ENCODE peak calls at places on chromosomes 16 and 17, in seven cellular contexts. M is cardiac muscle cell; G is activated naive CD4-positive, alpha-beta T cell treated with anti-CD3 and anti-CD28 coated beads, Interleukin-2, amount 10 ng/mL, durations not matched to agents 7 days and 5 days; S is ELF-1; D is NCI-H510A treated with DMSO at 0.1 percent for 48 hours; A is Calu3; J is hippocampal formation. U is an unnamed sample.

GRCh38 chr16:75754126-75754525 is 27.8 kb upstream of the CPHXL start:
- DNase-seq in A (peak), S (no peak), D (no peak), J (no peak), G (no peak), M (no peak), U (no peak)

GRCh38 chr16:80433617-80434016 is 107.2 kb upstream of the DYNLRB2 start:
- DNase-seq in G (no peak), S (no peak), J (no peak), M (no peak), A (no peak), D (no peak), U (no peak)

GRCh38 chr16:17056666-17057065 is 414.1 kb downstream of the XYLT1 start:
- DNase-seq in G (no peak), M (no peak), D (no peak), S (no peak), A (no peak), J (no peak), U (no peak)

GRCh38 chr17:47276868-47277267 is 23.2 kb downstream of the ITGB3 start:
- DNase-seq in G (no peak), M (peak), A (peak), S (peak), D (peak), J (no peak), U (peak)

GRCh38 chr16:9236319-9236718 is 144.9 kb downstream of the HAPSTR1 start:
- DNase-seq in J (no peak), M (no peak), D (no peak), A (no peak), S (no peak), G (no peak), U (no peak)

GRCh38 chr16:86834451-86835035 is 256.2 kb downstream of the FOXL1 start:
- DNase-seq in S (peak), J (no peak), D (no peak), A (peak), M (peak), G (no peak), U (no peak)

GRCh38 chr17:82353484-82353883 is 5.6 kb upstream of the TEX19 start:
- DNase-seq in G (no peak), M (no peak), J (no peak), S (no peak), A (no peak), D (no peak), U (no peak)

GRCh38 chr17:30992551-30992950 is 21.7 kb downstream of the RNF135 start:
- DNase-seq in J (no peak), G (no peak), A (no peak), D (no peak), S (no peak), M (no peak), U (no peak)

GRCh38 chr17:17028878-17029535 is 13.2 kb upstream of the MPRIP start:
- DNase-seq in A (no peak), D (no peak), J (no peak), S (peak), M (no peak), G (no peak), U (no peak)

GRCh38 chr17:7440823-7441174 is 1.5 kb downstream of the FGF11 start:
- DNase-seq in S (peak), M (no peak), J (no peak), D (no peak), A (no peak), G (no peak), U (no peak)

GRCh38 chr17:66547170-66547865 is 244.9 kb downstream of the PRKCA start:
- DNase-seq in A (no peak), G (no peak), S (no peak), J (no peak), D (no peak), M (no peak), U (no peak)

GRCh38 chr17:76014925-76015261 is 12.2 kb downstream of the EVPL start:
- DNase-seq in A (no peak), G (no peak), M (no peak), S (peak), D (peak), J (no peak), U (no peak)

GRCh38 chr16:19860146-19861030 is 24.3 kb downstream of the GPRC5B start:
- DNase-seq in S (peak), G (no peak), D (peak), A (no peak), J (no peak), M (no peak), U (no peak)

GRCh38 chr16:67098599-67098998 is 11.1 kb upstream of the PHAF1 start:
- DNase-seq in J (no peak), A (no peak), D (no peak), S (no peak), M (no peak), G (no peak), U (no peak)

GRCh38 chr16:72367841-72368240 is 195.9 kb upstream of the PMFBP1 start:
- DNase-seq in S (no peak), J (no peak), M (no peak), A (no peak), D (no peak), G (no peak), U (no peak)

GRCh38 chr17:7258731-7259554 is 3.3 kb downstream of the CLDN7 start:
- DNase-seq in J (no peak), S (no peak), G (peak), A (no peak), M (no peak), D (no peak), U (no peak)

GRCh38 chr17:72121164-72122001 is 563 bp downstream of the SOX9 start:
- DNase-seq in G (no peak), J (no peak), S (peak), A (peak), M (peak), D (peak), U (peak)